ENCODE peak calls at places on chromosomes 3 and 15, in four cellular contexts. X is psoas muscle, B is tibial artery, M is GM23338. Z is an unnamed sample.

GRCh38 chr15:46652256-46652655 is 1017.4 kb downstream of the SQOR start:
- DNase-seq in X (no peak), B (no peak), M (no peak), Z (no peak)

GRCh38 chr3:115156255-115156654 is 9.2 kb upstream of the ZBTB20 start:
- DNase-seq in X (no peak), B (no peak), M (peak), Z (no peak)

GRCh38 chr3:103965764-103966163 is 1400.9 kb upstream of the ALCAM start:
- DNase-seq in X (no peak), B (no peak), M (no peak), Z (no peak)

GRCh38 chr3:32640939-32641725 is 43.9 kb upstream of the CNOT10 start:
- DNase-seq in X (no peak), B (peak), M (no peak), Z (no peak)

GRCh38 chr3:46660543-46661523 is 32.6 kb downstream of the ALS2CL start:
- DNase-seq in X (no peak), B (no peak), M (no peak), Z (no peak)

GRCh38 chr3:196757876-196758739 is 18.5 kb downstream of the PAK2 start:
- DNase-seq in X (no peak), B (no peak), M (no peak), Z (no peak)

GRCh38 chr3:111986800-111987199 is 8.0 kb downstream of the ABHD10 start:
- DNase-seq in X (no peak), B (no peak), M (no peak), Z (no peak)

GRCh38 chr3:44055951-44056350 is 185.7 kb upstream of the TOPAZ1 start:
- DNase-seq in X (no peak), B (no peak), M (no peak), Z (no peak)

GRCh38 chr15:43514241-43515057 is 3.0 kb upstream of the MAP1A start:
- DNase-seq in X (peak), B (peak), M (peak), Z (peak)

GRCh38 chr3:20680990-20681628 is 495.1 kb upstream of the SGO1 start:
- DNase-seq in X (no peak), B (no peak), M (no peak), Z (no peak)

GRCh38 chr15:63070681-63071129 is 28.2 kb downstream of the TPM1 start:
- DNase-seq in X (no peak), B (no peak), M (no peak), Z (no peak)

GRCh38 chr3:69309810-69310209 is 76.1 kb downstream of the FRMD4B start:
- DNase-seq in X (no peak), B (no peak), M (peak), Z (peak)

GRCh38 chr15:95111969-95112368 is 880.6 kb downstream of the MCTP2 start:
- DNase-seq in X (no peak), B (no peak), M (no peak), Z (no peak)

GRCh38 chr3:61897848-61898247 is 336.5 kb downstream of the PTPRG start:
- DNase-seq in X (no peak), B (no peak), M (no peak), Z (no peak)

GRCh38 chr15:99408236-99409096 is 157.2 kb downstream of the LRRC28 start:
- DNase-seq in X (no peak), B (no peak), M (no peak), Z (no peak)

GRCh38 chr3:177777699-177778098 is 580.4 kb upstream of the TBL1XR1 start:
- DNase-seq in X (peak), B (no peak), M (peak), Z (peak)

DNA sequence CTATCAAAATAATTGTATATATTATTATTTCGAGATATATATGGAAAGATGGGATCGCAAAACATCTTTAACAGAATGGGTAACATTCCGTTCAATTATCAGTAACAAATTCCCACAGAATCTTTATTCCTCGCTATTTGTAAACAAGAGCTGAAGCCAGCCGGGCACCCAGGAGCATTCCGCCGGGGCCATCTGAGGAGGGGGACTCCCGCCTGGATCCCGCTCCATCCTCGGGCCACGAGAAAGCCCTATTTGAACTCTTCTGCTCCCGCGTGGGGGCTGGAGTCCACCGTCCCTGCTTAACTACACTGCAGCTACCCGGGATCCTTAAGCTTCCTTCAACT is 698 bp downstream of the GPR176 start:
- DNase-seq in X (no peak), B (peak), M (peak), Z (no peak)
- H3K27ac ChIP-seq in X (no peak), B (peak), M (no peak), Z (no peak)

DNA sequence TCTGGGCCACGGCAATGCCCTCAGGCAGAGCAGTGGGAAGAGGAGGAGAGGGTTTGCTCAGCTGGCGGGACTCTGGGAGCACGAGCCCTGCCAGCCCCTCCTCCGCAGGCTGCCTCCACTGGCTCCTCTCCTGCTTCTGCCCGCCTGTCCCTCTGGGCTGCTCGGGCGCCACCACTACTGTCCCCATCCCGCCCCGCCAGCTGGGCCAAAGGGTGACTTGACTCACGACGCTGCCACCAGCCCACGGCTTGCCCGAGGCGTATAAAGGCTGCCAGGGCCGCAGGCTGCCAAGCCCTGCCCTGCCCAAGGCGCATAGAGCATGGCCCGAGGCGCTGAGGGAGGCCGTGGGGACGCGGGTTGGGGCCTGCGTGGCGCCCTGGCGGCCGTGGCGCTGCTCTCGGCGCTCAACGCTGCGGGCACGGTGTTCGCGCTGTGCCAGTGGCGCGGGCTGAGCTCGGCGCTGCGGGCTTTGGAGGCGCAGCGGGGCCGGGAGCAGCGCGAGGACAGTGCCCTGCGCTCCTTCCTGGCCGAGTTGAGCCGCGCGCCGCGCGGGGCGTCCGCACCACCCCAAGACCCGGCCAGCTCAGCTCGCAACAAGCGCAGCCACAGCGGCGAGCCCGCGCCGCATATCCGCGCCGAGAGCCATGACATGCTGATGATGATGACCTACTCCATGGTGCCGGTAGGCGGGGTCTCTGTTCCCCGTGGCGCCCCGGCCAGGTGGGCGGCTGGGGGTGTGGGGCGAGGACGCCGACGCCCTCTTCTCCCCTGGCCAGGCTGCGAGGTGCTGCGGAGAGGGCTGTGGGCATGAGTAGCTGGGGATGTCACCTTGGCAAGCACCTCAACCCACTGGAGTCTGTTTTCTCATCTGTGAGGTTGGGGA is at the start of gene GLDN:
- DNase-seq in X (peak), B (peak), M (peak), Z (peak)
- H3K27ac ChIP-seq in X (no peak), B (peak), M (no peak), Z (no peak)

DNA sequence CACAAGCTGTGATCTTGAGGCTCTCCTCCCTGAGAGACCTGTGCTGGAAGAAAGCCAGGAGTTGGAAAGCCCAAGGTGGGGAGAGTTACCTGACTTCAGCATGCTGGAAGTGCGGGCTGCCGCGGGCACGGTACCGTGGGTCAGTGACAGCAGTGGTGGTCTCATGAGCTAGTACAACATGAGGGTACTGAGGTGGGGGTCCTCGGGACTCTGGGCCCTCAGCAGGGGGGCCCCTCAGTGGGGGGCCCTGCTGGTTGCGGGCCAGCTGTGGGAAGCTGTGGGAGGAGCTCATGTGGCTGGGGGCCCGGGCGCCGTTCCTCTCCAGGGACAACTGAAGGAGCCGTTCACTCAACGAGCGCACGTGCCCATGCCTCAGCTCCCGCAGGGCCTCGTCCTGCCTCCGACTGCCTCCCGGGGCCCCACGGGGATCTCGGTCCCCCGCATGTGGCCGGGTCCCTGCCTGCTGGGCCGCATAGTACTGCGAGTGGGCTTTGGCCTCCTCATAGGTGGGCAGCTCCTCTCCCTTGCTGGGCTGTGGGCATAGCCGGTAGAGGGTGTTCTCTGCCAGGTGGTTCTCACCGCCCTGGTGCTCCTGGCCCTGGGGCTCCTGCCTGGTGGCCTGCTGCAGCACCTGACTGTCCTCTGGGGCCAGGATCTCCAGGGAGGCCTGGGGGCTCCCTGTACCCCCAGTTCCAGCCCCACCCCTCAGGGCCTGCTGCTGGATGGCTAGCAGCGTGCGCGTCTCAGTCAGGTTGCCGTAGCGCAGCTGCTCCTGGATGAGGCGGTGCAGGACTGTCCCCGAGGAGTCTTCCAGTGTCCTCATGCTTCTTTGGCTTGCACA is 3.4 kb downstream of the AMOTL2 start:
- DNase-seq in X (no peak), B (peak), M (no peak), Z (no peak)
- H3K27ac ChIP-seq in X (peak), B (peak), M (no peak), Z (peak)

DNA sequence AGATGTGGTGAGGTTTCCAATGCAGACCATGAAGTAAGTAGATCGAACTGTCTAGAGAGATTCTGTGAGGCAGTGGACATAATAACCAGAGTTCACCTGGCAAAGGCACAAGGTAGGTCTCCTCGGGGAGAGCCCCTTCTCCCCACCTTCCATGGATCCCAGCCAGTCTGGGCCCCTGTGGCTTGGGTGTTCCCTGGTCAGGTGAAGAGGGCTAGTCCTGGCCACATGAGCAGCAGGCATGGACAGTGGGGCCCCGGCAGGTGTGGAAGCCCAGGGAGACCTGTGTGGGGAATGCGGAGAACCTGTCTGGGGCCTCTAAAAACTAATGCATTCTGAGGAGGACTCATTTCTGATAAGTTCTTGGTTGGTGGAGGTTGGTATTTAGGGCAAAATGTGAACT is 241.4 kb upstream of the TRIM42 start:
- DNase-seq in X (no peak), B (no peak), M (no peak), Z (no peak)
- H3K27ac ChIP-seq in X (no peak), B (no peak), M (no peak), Z (no peak)

DNA sequence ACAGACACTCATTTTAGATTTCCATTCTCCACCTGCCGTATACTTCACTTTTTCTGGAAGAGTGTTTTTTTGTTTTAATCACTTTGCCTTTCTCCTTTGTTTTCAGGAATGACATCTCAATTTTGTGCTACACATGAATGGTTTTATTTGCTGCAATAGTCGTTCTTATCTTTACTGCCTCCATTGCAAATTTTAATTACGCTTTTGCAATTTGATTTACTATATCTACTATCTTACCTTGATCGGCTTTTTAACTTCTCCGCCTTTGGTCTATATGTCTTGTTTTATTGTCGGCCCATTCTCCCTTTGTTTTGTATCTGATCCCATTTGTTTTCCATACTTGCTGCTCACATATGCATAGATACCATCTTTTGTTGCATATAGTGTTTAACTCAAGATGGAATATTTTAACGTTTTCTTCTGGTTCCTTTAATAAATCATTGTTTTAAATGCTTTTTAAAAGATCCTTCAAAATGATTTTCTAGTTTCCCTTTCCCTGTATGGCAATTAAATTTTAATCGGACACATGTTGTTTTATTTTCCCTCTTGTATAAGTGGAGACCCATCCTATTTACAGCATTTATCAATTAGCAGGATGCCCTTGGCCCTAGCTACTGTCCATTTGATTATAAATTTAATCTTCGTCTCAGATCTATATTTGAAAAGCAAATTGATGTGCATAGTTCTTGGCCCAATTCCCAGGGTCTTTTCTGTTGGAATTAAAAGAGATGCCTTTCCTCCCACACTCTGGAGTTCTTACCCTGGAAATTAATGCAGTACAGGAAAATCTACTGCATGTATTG is 97.2 kb upstream of the CNTN4 start:
- DNase-seq in X (no peak), B (no peak), M (no peak), Z (no peak)
- H3K27ac ChIP-seq in X (no peak), B (no peak), M (no peak), Z (no peak)

DNA sequence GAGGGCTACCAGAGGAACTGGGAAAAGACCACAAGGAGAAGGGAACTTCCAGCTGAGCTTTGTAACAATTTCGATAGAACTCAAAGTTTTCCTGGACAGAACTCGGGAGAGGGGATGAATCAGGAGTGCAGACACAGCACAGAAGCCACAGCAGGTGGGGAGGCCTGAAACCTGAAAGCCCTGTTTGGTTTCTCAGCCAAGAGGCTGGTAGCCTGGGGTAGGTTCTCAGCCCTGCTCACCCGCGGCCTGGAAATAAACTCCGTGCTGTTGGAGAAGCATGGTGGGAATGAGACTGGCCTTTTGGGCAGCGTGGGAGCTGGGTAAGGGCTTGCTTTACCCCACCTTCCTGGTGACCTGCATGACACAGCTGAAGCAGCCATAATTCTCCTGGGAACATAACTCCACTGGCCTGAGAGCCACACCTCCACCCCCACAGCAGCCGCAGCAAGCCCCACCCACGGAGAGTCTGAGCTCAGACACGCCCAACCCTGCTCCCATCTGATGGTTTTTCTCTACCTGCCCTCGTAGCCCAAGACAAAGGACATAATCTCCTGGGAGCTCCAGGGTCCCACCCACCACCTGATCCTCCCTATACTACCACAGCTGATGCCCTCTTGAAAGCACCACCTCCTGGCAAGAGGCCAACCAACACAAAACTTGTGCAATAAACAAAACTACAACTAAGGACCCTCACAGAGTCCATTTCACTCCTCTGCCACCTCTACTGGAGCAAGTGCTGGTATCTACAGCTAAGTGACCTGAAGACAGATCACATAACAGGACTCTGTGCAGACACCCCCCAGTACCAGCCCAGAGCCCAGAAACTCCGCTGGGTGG is 52.5 kb upstream of the CHRM5 start:
- DNase-seq in X (no peak), B (no peak), M (peak), Z (peak)
- H3K27ac ChIP-seq in X (no peak), B (no peak), M (no peak), Z (no peak)

DNA sequence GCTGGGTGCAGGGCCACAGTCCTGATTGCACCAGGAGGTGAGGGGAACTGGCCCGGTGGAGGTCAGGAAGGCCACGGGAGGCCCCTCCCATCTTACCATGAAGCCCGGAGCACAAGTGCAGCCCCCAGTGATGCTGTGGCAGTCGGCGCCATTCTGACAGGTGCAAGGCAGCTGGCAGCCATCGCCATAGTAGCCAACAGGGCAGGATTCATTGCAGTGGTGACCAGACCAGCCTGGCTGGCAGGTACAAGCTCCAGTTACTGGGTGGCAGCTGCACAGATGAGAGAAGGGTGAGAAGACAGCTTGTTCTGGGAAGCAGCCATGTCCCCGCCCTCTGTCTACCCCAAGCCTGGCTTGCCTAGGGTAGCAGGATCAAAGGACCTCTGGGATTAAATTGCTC is 88.2 kb downstream of the RAB11A start:
- DNase-seq in X (no peak), B (no peak), M (peak), Z (no peak)
- H3K27ac ChIP-seq in X (no peak), B (no peak), M (no peak), Z (no peak)

DNA sequence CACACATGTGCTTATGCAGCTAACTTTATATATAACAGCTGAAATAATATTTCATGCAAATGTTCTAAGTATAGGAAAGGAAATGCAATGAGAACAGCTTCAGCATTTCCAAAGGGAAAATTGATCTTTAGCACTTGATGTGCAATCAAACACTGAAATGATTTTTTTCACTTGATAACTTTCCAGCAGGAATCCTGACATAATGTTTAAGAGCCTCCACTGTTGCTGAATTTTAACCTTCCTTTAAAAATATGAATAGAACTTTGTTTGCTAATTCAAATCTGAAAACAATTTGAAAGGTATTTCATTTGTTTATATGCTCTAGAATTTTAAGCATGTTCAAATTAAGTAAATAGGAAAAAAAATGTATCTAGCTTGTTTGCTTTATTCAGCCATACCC is 96.9 kb upstream of the STRIT1 start:
- DNase-seq in X (no peak), B (no peak), M (no peak), Z (no peak)
- H3K27ac ChIP-seq in X (no peak), B (no peak), M (no peak), Z (no peak)